ENCODE peak calls at places on chromosomes 12 and 14, in five cellular contexts. Y, N, Z, X and G are unnamed samples.

GRCh38 chr12:45050751-45051489 is at the start of gene DBX2:
- DNase-seq in N (no peak), Y (no peak), Z (no peak), X (peak), G (no peak)

GRCh38 chr12:75389061-75389460 is 1.8 kb upstream of the GLIPR1L2 start:
- DNase-seq in Z (no peak), X (peak), Y (no peak), N (no peak), G (no peak)

GRCh38 chr12:9761407-9761736 is 671 bp upstream of the CD69 start:
- DNase-seq in X (no peak), Y (no peak), Z (no peak), N (no peak), G (no peak)

GRCh38 chr14:104678346-104678745 is 11.1 kb upstream of the INF2 start:
- DNase-seq in Z (no peak), Y (no peak), X (peak), N (no peak), G (no peak)

GRCh38 chr14:38592764-38593442 is 337.0 kb upstream of the CLEC14A start:
- DNase-seq in Y (no peak), Z (no peak), X (no peak), N (no peak), G (no peak)

GRCh38 chr12:57239587-57240068 is 10.1 kb downstream of the SHMT2 start:
- DNase-seq in Y (no peak), Z (no peak), N (no peak), X (no peak), G (no peak)

GRCh38 chr14:51581017-51581881 is 70.5 kb upstream of the FRMD6 start:
- DNase-seq in N (no peak), Z (no peak), Y (no peak), X (peak), G (no peak)

GRCh38 chr14:71692496-71692895 is 239.7 kb upstream of the RGS6 start:
- DNase-seq in N (no peak), Y (no peak), X (peak), Z (no peak), G (peak)

GRCh38 chr14:94654071-94654974 is 42.1 kb downstream of the SERPINA3 start:
- DNase-seq in N (no peak), Y (peak), X (peak), Z (peak), G (no peak)

GRCh38 chr14:52741865-52742264 is 11.9 kb downstream of the STYX start:
- DNase-seq in X (no peak), Y (no peak), N (no peak), Z (no peak), G (no peak)

GRCh38 chr12:117832459-117833457 is 136.0 kb downstream of the KSR2 start:
- DNase-seq in X (no peak), N (no peak), Z (no peak), Y (no peak), G (no peak)

GRCh38 chr12:121095544-121096198 is 37.0 kb upstream of the P2RX7 start:
- DNase-seq in X (peak), Z (peak), Y (peak), N (peak), G (peak)

GRCh38 chr12:103813426-103813825 is 27.6 kb downstream of the NT5DC3 start:
- DNase-seq in Z (no peak), Y (no peak), X (no peak), N (no peak), G (no peak)

GRCh38 chr12:12719496-12719895 is 2.3 kb downstream of the CDKN1B start:
- DNase-seq in Z (no peak), X (peak), Y (no peak), N (no peak), G (no peak)

GRCh38 chr12:12323606-12324005 is 26.4 kb downstream of the MANSC1 start:
- DNase-seq in Y (no peak), Z (no peak), N (no peak), X (no peak), G (no peak)

GRCh38 chr12:68755536-68756243 is 9.7 kb downstream of the SLC35E3 start:
- DNase-seq in X (no peak), Z (no peak), N (no peak), Y (no peak), G (no peak)

GRCh38 chr12:55720071-55720564 is at the start of gene RDH5:
- DNase-seq in Y (peak), Z (peak), X (peak), N (no peak), G (no peak)

GRCh38 chr14:83172363-83172762 is 1638.7 kb upstream of the SEL1L start:
- DNase-seq in Z (no peak), N (no peak), Y (no peak), X (no peak), G (no peak)

GRCh38 chr12:42921741-42922511 is 332.4 kb upstream of the PRICKLE1 start:
- DNase-seq in Y (no peak), N (no peak), X (no peak), Z (no peak), G (no peak)

GRCh38 chr14:28382460-28383220 is 383.9 kb upstream of the FOXG1 start:
- DNase-seq in Y (no peak), N (no peak), X (peak), Z (no peak), G (no peak)

GRCh38 chr14:72515779-72516770 is 377.8 kb downstream of the DPF3 start:
- DNase-seq in X (peak), N (no peak), Y (no peak), Z (no peak), G (no peak)

GRCh38 chr12:81530352-81530751 is 228.8 kb downstream of the PPFIA2 start:
- DNase-seq in Z (no peak), Y (no peak), X (no peak), N (no peak), G (no peak)

DNA sequence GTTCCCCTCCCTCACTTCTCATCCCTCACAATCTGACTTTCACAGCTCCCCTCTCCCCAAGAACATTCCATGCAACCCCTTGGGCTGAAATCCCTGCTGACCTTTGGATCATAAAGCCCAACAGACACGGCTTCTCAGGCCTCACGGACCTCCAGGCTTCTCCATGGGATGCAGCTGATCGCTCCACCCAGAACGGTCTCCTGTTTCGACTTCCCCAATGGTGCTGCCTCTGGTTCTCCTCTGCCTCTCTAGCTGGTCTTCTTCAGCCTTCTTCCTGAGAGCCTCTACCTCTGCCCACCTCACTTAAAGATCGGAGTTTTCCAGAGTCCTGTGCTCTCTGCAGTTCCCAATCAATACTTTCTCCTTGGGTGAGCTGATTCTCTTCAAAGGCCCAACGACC is 17.8 kb upstream of the PRMT8 start:
- DNase-seq in N (no peak), X (no peak), Z (no peak), Y (no peak), G (no peak)
- H3K27ac ChIP-seq in N (no peak), X (no peak), Z (no peak), Y (no peak), G (no peak)

DNA sequence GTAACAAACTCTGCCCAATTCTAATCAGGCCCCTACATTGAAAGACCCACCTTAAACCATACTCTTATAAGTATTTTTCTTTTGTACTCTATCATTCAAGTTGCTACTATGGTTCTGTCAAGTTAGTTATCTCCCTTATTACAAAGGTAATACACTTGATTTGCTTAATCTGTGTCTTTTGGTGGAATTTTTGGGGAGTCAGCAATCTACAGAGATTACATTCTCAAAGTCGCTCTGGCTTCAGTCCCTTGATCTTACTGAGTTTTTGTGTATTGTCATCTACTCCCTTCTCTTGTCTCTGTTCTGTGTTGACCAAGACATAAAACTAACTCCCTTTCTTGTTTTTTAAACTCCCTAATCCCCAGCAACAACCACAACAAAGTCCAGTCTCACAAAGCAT is 353.1 kb downstream of the LRIG3 start:
- DNase-seq in N (no peak), Y (no peak), Z (no peak), X (no peak), G (no peak)
- H3K27ac ChIP-seq in N (no peak), Y (no peak), Z (no peak), X (no peak), G (no peak)

GRCh38 chr14:74852922-74853530 is 22.9 kb downstream of the PROX2 start:
- DNase-seq in N (no peak), Y (no peak), Z (no peak), X (peak), G (no peak)
- H3K27ac ChIP-seq in N (no peak), Y (no peak), Z (peak), X (no peak), G (no peak)

GRCh38 chr12:88684610-88685009 is 104.3 kb upstream of the KITLG start:
- DNase-seq in N (no peak), Y (no peak), X (no peak), Z (peak), G (no peak)
- H3K27ac ChIP-seq in N (no peak), Y (no peak), X (no peak), Z (no peak), G (no peak)

GRCh38 chr12:4812621-4813327 is 92.6 kb downstream of the GALNT8 start:
- DNase-seq in Y (no peak), X (no peak), Z (no peak), N (no peak), G (no peak)
- H3K27ac ChIP-seq in Y (no peak), X (no peak), Z (no peak), N (no peak), G (no peak)

GRCh38 chr12:58364389-58365086 is 423.2 kb downstream of the ATP23 start:
- DNase-seq in Z (no peak), X (peak), N (no peak), Y (no peak), G (no peak)

GRCh38 chr12:58367041-58367440 is 425.7 kb downstream of the ATP23 start:
- DNase-seq in N (no peak), X (no peak), Z (no peak), Y (no peak), G (no peak)

GRCh38 chr12:58369576-58369975 is 428.2 kb downstream of the ATP23 start:
- DNase-seq in X (no peak), Z (no peak), N (no peak), Y (no peak), G (no peak)

GRCh38 chr12:58365087-58365390 is 423.7 kb downstream of the ATP23 start:
- DNase-seq in Z (no peak), N (no peak), Y (no peak), X (no peak), G (no peak)

DNA sequence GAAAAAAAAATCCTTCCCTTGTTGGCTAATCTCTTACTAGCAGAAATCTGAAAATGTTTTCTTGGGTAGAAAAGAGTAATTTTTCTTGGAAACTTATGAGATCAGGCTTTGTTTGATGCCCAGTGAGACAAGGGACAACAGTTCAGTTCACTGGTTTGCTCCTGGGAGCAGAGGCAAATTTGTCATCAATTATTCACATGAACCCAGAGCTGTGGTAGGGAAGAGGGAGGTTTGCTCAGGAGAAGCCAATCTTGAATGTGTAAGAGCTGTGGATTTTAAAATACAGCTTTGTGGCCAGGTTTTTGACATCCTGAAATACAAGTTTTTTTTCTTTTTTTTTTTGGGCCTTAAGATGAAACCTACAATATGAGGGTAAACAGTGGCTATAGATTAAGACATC is 426.6 kb downstream of the ATP23 start:
- DNase-seq in Z (no peak), N (no peak), Y (no peak), X (no peak), G (no peak)
- H3K27ac ChIP-seq in Z (no peak), N (no peak), Y (no peak), X (no peak), G (no peak)